ENCODE peak calls at places on chromosomes 6 and 20, in five cellular contexts. A, T, C, D and F are unnamed samples.

GRCh38 chr20:63345328-63346100 is 15.6 kb downstream of the CHRNA4 start:
- DNase-seq in A (peak; percentile 40), T (no peak), C (peak; percentile 23), D (no peak), F (no peak)

GRCh38 chr6:89986650-89987074 is 92.4 kb downstream of the GJA10 start:
- DNase-seq in A (no peak), T (no peak), C (no peak), D (no peak), F (peak; percentile 47)

GRCh38 chr6:87722831-87723726 is 21.0 kb upstream of the AKIRIN2 start:
- DNase-seq in A (peak; percentile 73), T (peak; percentile 56), C (peak; percentile 85), D (peak; percentile 68), F (peak; percentile 95)

GRCh38 chr6:137451926-137452325 is 42.3 kb downstream of the OLIG3 start:
- DNase-seq in A (no peak), T (no peak), C (no peak), D (no peak), F (no peak)

GRCh38 chr6:72031471-72031870 is 145.1 kb downstream of the RIMS1 start:
- DNase-seq in A (no peak), T (no peak), C (no peak), D (no peak), F (peak; percentile 37)

GRCh38 chr6:107823047-107823557 is 1.0 kb downstream of the SCML4 start:
- DNase-seq in A (no peak), T (no peak), C (no peak), D (no peak), F (no peak)

GRCh38 chr6:163620670-163621330 is 206.3 kb downstream of the QKI start:
- DNase-seq in A (no peak), T (no peak), C (no peak), D (no peak), F (no peak)

GRCh38 chr6:36033935-36034334 is 6.3 kb downstream of the MAPK14 start:
- DNase-seq in A (no peak), T (no peak), C (no peak), D (no peak), F (peak; percentile 18)

GRCh38 chr6:71123051-71123450 is 165.6 kb upstream of the OGFRL1 start:
- DNase-seq in A (no peak), T (no peak), C (no peak), D (no peak), F (peak; percentile 21)

GRCh38 chr20:49385471-49385870 is 97.0 kb downstream of the KCNB1 start:
- DNase-seq in A (no peak), T (no peak), C (no peak), D (no peak), F (peak; percentile 47)

GRCh38 chr20:51022803-51023616 is at the start of gene KCNG1:
- DNase-seq in A (peak; percentile 58), T (peak; percentile 65), C (peak; percentile 77), D (peak; percentile 59), F (peak; percentile 71)

GRCh38 chr6:144646066-144646800 is 361.1 kb downstream of the UTRN start:
- DNase-seq in A (no peak), T (no peak), C (no peak), D (no peak), F (no peak)

GRCh38 chr6:139308936-139309603 is 17.3 kb upstream of the TXLNB start:
- DNase-seq in A (peak; percentile 29), T (no peak), C (peak; percentile 16), D (no peak), F (peak; percentile 83)

GRCh38 chr6:75691012-75691411 is 58.0 kb upstream of the MYO6 start:
- DNase-seq in A (no peak), T (no peak), C (no peak), D (no peak), F (peak; percentile 60)

GRCh38 chr6:141335476-141335875 is 797.2 kb upstream of the GJE1 start:
- DNase-seq in A (no peak), T (no peak), C (no peak), D (no peak), F (no peak)

GRCh38 chr20:34322267-34323105 is 19.3 kb upstream of the AHCY start:
- DNase-seq in A (no peak), T (no peak), C (no peak), D (no peak), F (no peak)

GRCh38 chr6:129609635-129610034 is 100.3 kb downstream of the ARHGAP18 start:
- DNase-seq in A (no peak), T (no peak), C (no peak), D (no peak), F (no peak)

GRCh38 chr6:78253618-78254017 is 600.8 kb downstream of the MEI4 start:
- DNase-seq in A (no peak), T (no peak), C (no peak), D (no peak), F (no peak)

GRCh38 chr20:49354673-49355072 is 76.8 kb upstream of the ZNFX1 start:
- DNase-seq in A (no peak), T (no peak), C (no peak), D (no peak), F (no peak)

GRCh38 chr6:80094017-80094416 is 12.5 kb upstream of the BCKDHB start:
- DNase-seq in A (no peak), T (no peak), C (no peak), D (no peak), F (peak; percentile 37)

GRCh38 chr6:14857501-14857900 is 388.4 kb upstream of the JARID2 start:
- DNase-seq in A (no peak), T (no peak), C (no peak), D (peak; percentile 59), F (no peak)

GRCh38 chr20:34516874-34517542 is 786 bp downstream of the DYNLRB1 start:
- DNase-seq in A (no peak), T (no peak), C (no peak), D (no peak), F (no peak)

GRCh38 chr6:2819891-2820814 is 21.5 kb downstream of the SERPINB1 start:
- DNase-seq in A (no peak), T (no peak), C (no peak), D (no peak), F (no peak)

GRCh38 chr6:1636971-1637871 is 27.5 kb downstream of the FOXC1 start:
- DNase-seq in A (no peak), T (no peak), C (peak; percentile 76), D (no peak), F (peak; percentile 33)

GRCh38 chr6:81906709-81907204 is 154.3 kb upstream of the TENT5A start:
- DNase-seq in A (no peak), T (no peak), C (no peak), D (no peak), F (peak; percentile 14)

GRCh38 chr6:165850434-165851019 is 187.5 kb upstream of the PDE10A start:
- DNase-seq in A (peak; percentile 64), T (peak; percentile 78), C (peak; percentile 80), D (peak; percentile 75), F (peak; percentile 78)

GRCh38 chr20:56268536-56268935 is 20.0 kb downstream of the MC3R start:
- DNase-seq in A (no peak), T (no peak), C (no peak), D (no peak), F (no peak)

DNA sequence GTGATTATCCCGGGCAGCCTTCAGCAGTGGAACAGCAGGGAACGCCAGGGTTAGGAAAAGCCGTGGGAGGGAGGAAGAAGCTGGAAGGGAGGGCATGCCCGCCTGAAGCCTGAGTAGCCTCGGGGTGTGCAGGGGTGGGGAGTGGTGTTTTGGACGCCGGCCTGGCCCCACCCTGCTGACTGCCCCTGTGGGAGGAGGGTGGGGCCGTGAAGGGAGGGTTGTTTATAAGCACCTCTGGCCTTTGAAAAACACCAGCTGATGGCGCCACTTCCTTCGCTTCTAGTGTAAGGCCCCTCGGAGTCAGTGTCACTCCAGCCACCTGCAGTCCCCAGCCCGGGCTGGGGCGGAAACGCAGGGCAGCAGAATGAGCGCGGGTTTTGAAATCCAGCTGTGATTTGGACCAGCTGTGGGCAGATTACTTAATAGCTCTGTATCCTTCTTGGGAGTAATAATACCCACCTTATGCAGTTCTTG is 52.8 kb upstream of the BMP6 start:
- DNase-seq in A (peak; percentile 23), T (no peak), C (peak; percentile 41), D (peak; percentile 62), F (peak; percentile 71)
- TF ChIP-seq CTCF in A (no peak), T (no peak), C (no peak), D (no peak), F (no peak)

DNA sequence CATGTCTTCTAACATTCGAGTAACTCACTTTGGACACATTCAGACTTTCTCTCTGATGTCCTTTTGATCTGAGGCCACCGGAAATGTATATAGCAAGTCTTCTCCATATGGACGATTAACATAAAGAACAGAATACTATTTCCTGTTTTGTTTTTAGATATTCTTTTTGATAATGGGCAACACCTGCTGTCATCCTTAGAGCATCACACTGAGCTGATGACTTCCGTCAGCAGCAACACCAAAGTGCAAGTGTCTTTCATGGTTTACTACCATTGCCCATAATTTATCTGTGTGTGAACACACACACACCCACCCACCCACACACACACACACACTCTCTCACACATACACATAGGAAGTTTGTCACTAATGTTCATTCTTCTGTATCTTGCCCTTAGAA is 112.7 kb upstream of the SIM1 start:
- DNase-seq in A (no peak), T (no peak), C (no peak), D (no peak), F (no peak)
- TF ChIP-seq CTCF in A (no peak), T (no peak), C (no peak), D (no peak), F (no peak)

GRCh38 chr6:13470240-13471140 is 16.9 kb downstream of the GFOD1 start:
- DNase-seq in A (no peak), T (peak; percentile 27), C (no peak), D (no peak), F (no peak)
- TF ChIP-seq CTCF in A (no peak), T (no peak), C (no peak), D (no peak), F (no peak)

GRCh38 chr20:40797425-40797824 is 108.4 kb upstream of the MAFB start:
- DNase-seq in A (no peak), T (no peak), C (no peak), D (no peak), F (peak; percentile 28)
- TF ChIP-seq CTCF in A (no peak), T (no peak), C (peak; percentile 6), D (peak; percentile 31), F (peak; percentile 40)

GRCh38 chr6:26743157-26743821 is 83.7 kb upstream of the ZNF322 start:
- DNase-seq in A (no peak), T (no peak), C (no peak), D (no peak), F (peak; percentile 77)
- TF ChIP-seq CTCF in A (no peak), T (no peak), C (no peak), D (no peak), F (no peak)

GRCh38 chr20:41630846-41631245 is 12.7 kb upstream of the CHD6 start:
- DNase-seq in A (no peak), T (no peak), C (no peak), D (no peak), F (no peak)

GRCh38 chr20:41622584-41622983 is 4.4 kb upstream of the CHD6 start:
- DNase-seq in A (no peak), T (no peak), C (no peak), D (no peak), F (no peak)

GRCh38 chr20:41627611-41628244 is 9.6 kb upstream of the CHD6 start:
- DNase-seq in A (no peak), T (no peak), C (no peak), D (no peak), F (no peak)

GRCh38 chr20:41623625-41624024 is 5.4 kb upstream of the CHD6 start:
- DNase-seq in A (no peak), T (no peak), C (no peak), D (no peak), F (no peak)

GRCh38 chr20:41627001-41627400 is 8.8 kb upstream of the CHD6 start:
- DNase-seq in A (no peak), T (no peak), C (no peak), D (no peak), F (no peak)
- TF ChIP-seq CTCF in A (no peak), T (no peak), C (no peak), D (no peak), F (no peak)